ENCODE peak calls at places on chromosomes 1 and 21, in eight cellular contexts. D, Z, L, N, Y, J, F and V are unnamed samples.

GRCh38 chr1:55039342-55040082 is at the start of gene PCSK9:
- DNase-seq in D (no peak), Z (peak), L (no peak), N (no peak), Y (no peak), J (no peak), F (no peak), V (no peak)

GRCh38 chr1:229086091-229086490 is 184.8 kb upstream of the RAB4A start:
- DNase-seq in D (no peak), Z (no peak), L (no peak), N (no peak), Y (peak), J (no peak), F (no peak), V (no peak)

GRCh38 chr21:46605759-46606426 is 1.0 kb upstream of the S100B start:
- DNase-seq in D (no peak), Z (no peak), L (no peak), N (peak), Y (no peak), J (peak), F (peak), V (no peak)

GRCh38 chr1:192954705-192955265 is 104.4 kb downstream of the UCHL5 start:
- DNase-seq in D (peak), Z (no peak), L (no peak), N (no peak), Y (no peak), J (no peak), F (no peak), V (no peak)

GRCh38 chr1:159228554-159228953 is 23.9 kb downstream of the ACKR1 start:
- DNase-seq in D (no peak), Z (no peak), L (no peak), N (no peak), Y (no peak), J (no peak), F (no peak), V (no peak)

GRCh38 chr1:16386454-16387113 is 19.5 kb downstream of the SZRD1 start:
- DNase-seq in D (no peak), Z (peak), L (no peak), N (no peak), Y (peak), J (no peak), F (no peak), V (peak)

GRCh38 chr1:240946926-240947325 is 335.0 kb upstream of the GREM2 start:
- DNase-seq in D (no peak), Z (peak), L (no peak), N (no peak), Y (peak), J (no peak), F (no peak), V (no peak)

GRCh38 chr1:18238190-18238589 is 130.6 kb downstream of the IGSF21 start:
- DNase-seq in D (no peak), Z (no peak), L (no peak), N (no peak), Y (no peak), J (no peak), F (no peak), V (no peak)

GRCh38 chr1:119870917-119871486 is 25.3 kb downstream of the ADAM30 start:
- DNase-seq in D (peak), Z (peak), L (peak), N (peak), Y (peak), J (peak), F (peak), V (peak)

GRCh38 chr1:92444351-92444750 is 42.4 kb downstream of the GFI1 start:
- DNase-seq in D (no peak), Z (peak), L (no peak), N (no peak), Y (no peak), J (no peak), F (no peak), V (peak)

GRCh38 chr1:162550925-162551324 is 10.6 kb upstream of the UAP1 start:
- DNase-seq in D (no peak), Z (no peak), L (no peak), N (no peak), Y (no peak), J (no peak), F (no peak), V (no peak)

GRCh38 chr1:232378266-232379041 is 251.5 kb downstream of the SIPA1L2 start:
- DNase-seq in D (no peak), Z (no peak), L (no peak), N (no peak), Y (no peak), J (no peak), F (no peak), V (no peak)

GRCh38 chr1:157782946-157783345 is 6.0 kb upstream of the FCRL2 start:
- DNase-seq in D (no peak), Z (no peak), L (no peak), N (no peak), Y (no peak), J (no peak), F (no peak), V (no peak)

GRCh38 chr21:29181799-29182470 is 51.5 kb downstream of the MAP3K7CL start:
- DNase-seq in D (no peak), Z (peak), L (no peak), N (no peak), Y (peak), J (no peak), F (no peak), V (peak)

GRCh38 chr1:51643362-51643761 is 26.5 kb downstream of the OSBPL9 start:
- DNase-seq in D (no peak), Z (no peak), L (no peak), N (no peak), Y (no peak), J (no peak), F (no peak), V (no peak)

GRCh38 chr1:236685205-236685916 is 938 bp upstream of the ACTN2 start:
- DNase-seq in D (peak), Z (no peak), L (no peak), N (no peak), Y (no peak), J (no peak), F (no peak), V (no peak)

GRCh38 chr1:8873506-8874229 is 4.8 kb downstream of the ENO1 start:
- DNase-seq in D (no peak), Z (peak), L (peak), N (peak), Y (peak), J (peak), F (peak), V (peak)